ENCODE peak calls at places on chromosome 18, in nine cellular contexts. W is cardiac muscle cell, R is heart right ventricle, E is colonic mucosa, Z is left lung, J is psoas muscle, X is fibroblast of lung, T is right lobe of liver, L is astrocyte of the spinal cord. P is an unnamed sample.

GRCh38 chr18:23723121-23723520 is 33.9 kb downstream of the LAMA3 start:
- DNase-seq in W (no peak), R (no peak), E (no peak), Z (no peak), J (no peak), X (no peak), T (no peak), L (no peak), P (peak)

GRCh38 chr18:80044072-80044471 is 9.8 kb downstream of the RBFA start:
- DNase-seq in W (no peak), R (no peak), E (no peak), Z (no peak), J (no peak), X (no peak), T (no peak), L (no peak), P (no peak)

GRCh38 chr18:23143871-23144270 is 8.6 kb downstream of the CABLES1 start:
- DNase-seq in W (peak), R (no peak), E (no peak), Z (no peak), J (no peak), X (peak), T (no peak), L (peak), P (no peak)

GRCh38 chr18:8536226-8536625 is 73.0 kb upstream of the RAB12 start:
- DNase-seq in W (no peak), R (no peak), E (no peak), Z (no peak), J (no peak), X (no peak), T (no peak), L (no peak), P (no peak)

GRCh38 chr18:71431171-71431570 is 1113.0 kb downstream of the CBLN2 start:
- DNase-seq in W (no peak), R (no peak), E (no peak), Z (no peak), J (no peak), X (no peak), T (no peak), L (no peak), P (no peak)

GRCh38 chr18:3306391-3306790 is 44.5 kb downstream of the MYL12B start:
- DNase-seq in W (no peak), R (no peak), E (no peak), Z (no peak), J (no peak), X (no peak), T (no peak), L (no peak), P (no peak)

GRCh38 chr18:34661464-34662087 is 48.5 kb upstream of the DTNA start:
- DNase-seq in W (peak), R (no peak), E (no peak), Z (no peak), J (no peak), X (peak), T (no peak), L (peak), P (no peak)

GRCh38 chr18:59616501-59616900 is 80.7 kb downstream of the CCBE1 start:
- DNase-seq in W (no peak), R (no peak), E (no peak), Z (no peak), J (no peak), X (no peak), T (no peak), L (peak), P (no peak)

GRCh38 chr18:75211002-75211621 is 515 bp downstream of the TSHZ1 start:
- DNase-seq in W (peak), R (no peak), E (peak), Z (peak), J (peak), X (peak), T (no peak), L (peak), P (no peak)

GRCh38 chr18:5895886-5896740 is 791 bp upstream of the TMEM200C start:
- DNase-seq in W (peak), R (peak), E (no peak), Z (peak), J (peak), X (peak), T (peak), L (peak), P (no peak)

GRCh38 chr18:55534996-55535395 is 53.0 kb downstream of the TCF4 start:
- DNase-seq in W (no peak), R (no peak), E (no peak), Z (no peak), J (no peak), X (no peak), T (no peak), L (no peak), P (no peak)

GRCh38 chr18:28123401-28124030 is 53.4 kb downstream of the CDH2 start:
- DNase-seq in W (no peak), R (no peak), E (no peak), Z (no peak), J (no peak), X (no peak), T (no peak), L (no peak), P (no peak)

GRCh38 chr18:12769644-12770440 is 67.0 kb downstream of the PSMG2 start:
- DNase-seq in W (no peak), R (no peak), E (no peak), Z (no peak), J (no peak), X (peak), T (no peak), L (peak), P (no peak)

GRCh38 chr18:58895385-58895784 is 30.7 kb downstream of the ZNF532 start:
- DNase-seq in W (no peak), R (no peak), E (no peak), Z (no peak), J (no peak), X (no peak), T (no peak), L (no peak), P (no peak)

GRCh38 chr18:2963048-2963447 is 49.9 kb downstream of the LPIN2 start:
- DNase-seq in W (no peak), R (no peak), E (no peak), Z (no peak), J (no peak), X (no peak), T (no peak), L (no peak), P (no peak)

GRCh38 chr18:79574938-79575525 is 104.6 kb upstream of the CTDP1 start:
- DNase-seq in W (no peak), R (no peak), E (peak), Z (peak), J (no peak), X (no peak), T (no peak), L (no peak), P (no peak)

GRCh38 chr18:78671551-78671950 is 308.1 kb upstream of the SALL3 start:
- DNase-seq in W (no peak), R (no peak), E (no peak), Z (no peak), J (no peak), X (no peak), T (no peak), L (no peak), P (no peak)

GRCh38 chr18:23926590-23926989 is 88.0 kb upstream of the TTC39C start:
- DNase-seq in W (no peak), R (no peak), E (no peak), Z (no peak), J (no peak), X (no peak), T (no peak), L (no peak), P (no peak)

GRCh38 chr18:60018801-60019462 is 119.1 kb downstream of the PMAIP1 start:
- DNase-seq in W (no peak), R (no peak), E (no peak), Z (no peak), J (no peak), X (peak), T (no peak), L (peak), P (no peak)

GRCh38 chr18:53028565-53028964 is 688.6 kb downstream of the DCC start:
- DNase-seq in W (no peak), R (no peak), E (no peak), Z (no peak), J (no peak), X (no peak), T (no peak), L (no peak), P (no peak)

GRCh38 chr18:61736168-61736567 is 156.6 kb downstream of the RNF152 start:
- DNase-seq in W (no peak), R (no peak), E (no peak), Z (no peak), J (no peak), X (no peak), T (no peak), L (no peak), P (no peak)

GRCh38 chr18:68439672-68440071 is 275.2 kb downstream of the TMX3 start:
- DNase-seq in W (no peak), R (no peak), E (no peak), Z (no peak), J (no peak), X (no peak), T (no peak), L (no peak), P (no peak)

GRCh38 chr18:12246849-12247808 is 7.0 kb upstream of the CIDEA start:
- DNase-seq in W (peak), R (no peak), E (no peak), Z (peak), J (no peak), X (peak), T (no peak), L (no peak), P (no peak)

GRCh38 chr18:11840493-11840892 is 10.7 kb upstream of the CHMP1B start:
- DNase-seq in W (peak), R (no peak), E (no peak), Z (no peak), J (no peak), X (no peak), T (no peak), L (no peak), P (no peak)

GRCh38 chr18:67302043-67302442 is 214.5 kb downstream of the DSEL start:
- DNase-seq in W (no peak), R (no peak), E (no peak), Z (no peak), J (no peak), X (peak), T (no peak), L (peak), P (no peak)

GRCh38 chr18:27887287-27887686 is 289.6 kb downstream of the CDH2 start:
- DNase-seq in W (no peak), R (no peak), E (no peak), Z (no peak), J (no peak), X (no peak), T (no peak), L (no peak), P (no peak)

GRCh38 chr18:75350440-75350839 is 77.1 kb downstream of the SMIM21 start:
- DNase-seq in W (no peak), R (no peak), E (peak), Z (no peak), J (no peak), X (no peak), T (no peak), L (peak), P (no peak)

GRCh38 chr18:76452357-76452756 is 42.7 kb downstream of the ZNF516 start:
- DNase-seq in W (peak), R (no peak), E (no peak), Z (no peak), J (no peak), X (peak), T (no peak), L (peak), P (no peak)
- H3K4me3 ChIP-seq in W (peak), R (no peak), E (no peak), Z (no peak), J (peak), X (peak), T (no peak), L (no peak), P (no peak)

DNA sequence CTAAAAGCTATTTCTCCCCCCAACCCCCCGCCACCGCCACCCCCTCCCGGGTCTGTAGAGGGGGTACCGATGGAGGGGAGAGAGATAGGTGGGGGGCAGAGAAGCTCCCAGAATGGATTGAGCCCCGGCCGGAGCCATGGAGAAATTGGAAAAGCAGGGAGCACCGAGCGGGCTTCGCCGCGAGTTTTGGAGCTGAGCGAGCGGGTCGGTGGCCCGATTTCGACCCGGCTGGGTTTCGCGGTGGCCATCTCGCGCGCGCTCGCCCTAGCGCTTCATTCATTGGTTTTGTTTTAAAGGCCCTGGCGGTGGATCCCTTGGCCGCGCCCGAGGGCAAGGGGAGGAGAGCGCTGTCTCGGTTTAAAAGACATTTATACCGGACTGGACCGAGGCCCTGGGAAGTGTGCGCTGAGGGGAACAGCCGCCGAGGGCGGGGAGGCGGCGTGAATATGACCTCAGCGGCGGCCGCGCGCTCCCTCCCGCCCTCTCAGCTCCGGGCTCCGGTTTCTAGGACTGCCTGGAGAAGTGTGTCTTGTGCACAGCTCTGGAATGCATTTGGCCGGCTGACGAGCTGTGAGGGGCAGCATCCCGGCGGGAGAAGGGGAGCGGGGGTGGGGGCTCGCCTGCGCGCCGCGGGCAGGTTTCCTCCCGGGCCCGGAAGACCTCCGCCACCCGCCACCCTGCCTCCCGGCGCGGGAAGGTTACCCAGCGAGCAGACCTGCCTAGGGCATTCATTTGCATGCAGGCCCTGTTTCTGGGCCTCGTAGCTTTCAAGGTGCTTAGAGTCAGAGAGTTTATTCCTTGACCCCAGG is 1.7 kb upstream of the SMAD7 start:
- DNase-seq in W (peak), R (peak), E (peak), Z (peak), J (peak), X (peak), T (peak), L (peak), P (no peak)
- TF ChIP-seq CTCF in W (no peak), R (no peak), E (no peak), Z (no peak), J (no peak), X (no peak), T (no peak), L (no peak), P (no peak)

GRCh38 chr18:44502790-44503189 is 177.9 kb upstream of the SETBP1 start:
- DNase-seq in W (no peak), R (no peak), E (no peak), Z (no peak), J (no peak), X (no peak), T (no peak), L (no peak), P (no peak)
- H3K4me3 ChIP-seq in W (no peak), R (no peak), E (no peak), Z (no peak), J (no peak), X (no peak), T (no peak), L (no peak), P (no peak)

DNA sequence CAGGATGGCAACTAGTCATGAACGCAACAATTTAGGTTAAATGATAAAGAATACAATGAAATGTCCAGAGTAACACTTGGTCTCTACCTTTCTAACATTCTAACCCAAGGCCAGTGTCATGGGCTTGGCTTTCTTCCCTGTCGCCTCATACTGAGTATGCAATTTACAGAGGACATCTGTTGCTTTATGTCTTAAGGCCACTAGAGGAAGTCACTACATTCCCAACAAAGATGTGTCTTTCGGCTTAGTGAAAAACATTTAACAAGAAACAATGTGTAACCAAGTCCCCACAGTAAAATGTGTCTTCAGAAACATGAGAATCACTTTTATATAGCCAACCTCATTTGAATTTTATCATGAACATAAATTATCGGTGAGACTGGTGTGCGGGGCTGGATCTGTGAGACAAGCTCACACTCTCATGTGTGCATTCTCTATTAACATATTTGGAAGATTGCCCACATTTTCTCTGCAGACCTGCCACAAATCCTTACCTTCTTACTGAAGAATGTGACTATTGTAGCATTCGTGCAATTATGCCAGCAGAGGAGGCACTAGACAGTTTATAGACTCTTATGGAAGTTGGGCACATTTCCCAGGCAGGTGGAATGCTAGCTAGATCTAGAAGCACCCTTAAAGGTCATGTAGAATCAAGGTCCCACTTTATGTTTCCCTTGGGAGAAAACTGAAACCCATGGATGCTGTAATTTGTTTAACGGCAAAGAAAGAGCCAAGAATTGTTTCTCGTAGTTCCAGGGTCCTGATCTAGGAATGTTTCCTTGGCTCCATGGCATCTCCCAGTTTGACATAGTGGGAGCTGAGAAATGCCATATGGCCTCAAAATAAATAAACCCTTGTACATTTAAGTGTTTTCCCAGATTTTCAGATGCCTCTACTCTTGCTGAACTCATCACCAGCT is 101.8 kb downstream of the CD226 start:
- DNase-seq in W (peak), R (no peak), E (peak), Z (no peak), J (no peak), X (peak), T (no peak), L (no peak), P (no peak)
- TF ChIP-seq CTCF in W (no peak), R (no peak), E (no peak), Z (no peak), J (no peak), X (no peak), T (peak), L (no peak), P (no peak)

GRCh38 chr18:46858290-46858689 is 59.0 kb downstream of the PIAS2 start:
- DNase-seq in W (no peak), R (no peak), E (no peak), Z (no peak), J (no peak), X (no peak), T (no peak), L (no peak), P (no peak)

GRCh38 chr18:46856975-46857374 is 60.3 kb downstream of the PIAS2 start:
- DNase-seq in W (no peak), R (no peak), E (no peak), Z (no peak), J (no peak), X (peak), T (no peak), L (no peak), P (peak)

DNA sequence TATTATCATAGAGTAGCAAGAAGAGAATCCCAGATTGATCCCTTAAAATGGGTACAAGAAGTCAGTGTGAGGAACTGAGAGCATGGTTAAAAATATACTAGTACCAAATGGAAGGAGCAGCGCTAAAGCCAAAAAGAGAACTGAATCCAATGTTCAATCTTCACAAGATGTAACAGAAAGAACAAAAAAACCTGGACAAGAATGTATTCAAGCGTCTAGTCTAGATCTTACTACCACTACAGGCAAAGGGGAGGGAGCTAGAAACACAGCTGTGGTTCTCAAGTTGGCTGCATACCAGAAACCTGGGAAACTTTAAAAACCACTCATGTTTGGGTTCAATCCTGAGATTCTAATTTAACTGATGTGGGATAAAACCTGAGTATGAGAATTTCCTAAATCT is 57.5 kb downstream of the PIAS2 start:
- DNase-seq in W (no peak), R (no peak), E (no peak), Z (no peak), J (no peak), X (peak), T (no peak), L (peak), P (no peak)
- H3K4me3 ChIP-seq in W (no peak), R (no peak), E (no peak), Z (no peak), J (no peak), X (no peak), T (no peak), L (no peak), P (no peak)

P was measured in AG09309.